ENCODE peak calls at places on chromosomes 13 and 19, in six cellular contexts. One of them, this sample, is unnamed.

GRCh38 chr13:67374391-67374790 is 144.3 kb upstream of the PCDH9 start:
- DNase-seq in naive thymus-derived CD4-positive, alpha-beta T cell: no peak
- DNase-seq in effector memory CD4-positive, alpha-beta T cell: no peak
- DNase-seq in CD8-positive, alpha-beta T cell: no peak
- DNase-seq in brain microvascular endothelial cell: no peak
- DNase-seq in stomach: no peak
- DNase-seq in this sample: no peak

GRCh38 chr13:42333613-42334328 is 61.8 kb downstream of the AKAP11 start:
- DNase-seq in effector memory CD4-positive, alpha-beta T cell: no peak
- DNase-seq in CD8-positive, alpha-beta T cell: no peak
- DNase-seq in naive thymus-derived CD4-positive, alpha-beta T cell: peak; percentile 37
- DNase-seq in stomach: no peak
- DNase-seq in brain microvascular endothelial cell: peak; percentile 29
- DNase-seq in this sample: no peak

GRCh38 chr13:113855931-113856715 is 7.8 kb downstream of the GAS6 start:
- DNase-seq in brain microvascular endothelial cell: no peak
- DNase-seq in stomach: no peak
- DNase-seq in effector memory CD4-positive, alpha-beta T cell: no peak
- DNase-seq in naive thymus-derived CD4-positive, alpha-beta T cell: no peak
- DNase-seq in CD8-positive, alpha-beta T cell: no peak
- DNase-seq in this sample: no peak

GRCh38 chr19:8363803-8364771 is at the start of gene ANGPTL4:
- DNase-seq in effector memory CD4-positive, alpha-beta T cell: no peak
- DNase-seq in CD8-positive, alpha-beta T cell: no peak
- DNase-seq in stomach: peak; percentile 82
- DNase-seq in naive thymus-derived CD4-positive, alpha-beta T cell: peak; percentile 33
- DNase-seq in brain microvascular endothelial cell: peak; percentile 74
- DNase-seq in this sample: peak; percentile 87

GRCh38 chr19:15115080-15115479 is 7.9 kb downstream of the SYDE1 start:
- DNase-seq in stomach: peak; percentile 43
- DNase-seq in effector memory CD4-positive, alpha-beta T cell: no peak
- DNase-seq in naive thymus-derived CD4-positive, alpha-beta T cell: no peak
- DNase-seq in CD8-positive, alpha-beta T cell: no peak
- DNase-seq in brain microvascular endothelial cell: peak; percentile 35
- DNase-seq in this sample: peak; percentile 90

GRCh38 chr13:109859898-109860297 is 73.5 kb upstream of the IRS2 start:
- DNase-seq in brain microvascular endothelial cell: no peak
- DNase-seq in CD8-positive, alpha-beta T cell: no peak
- DNase-seq in naive thymus-derived CD4-positive, alpha-beta T cell: no peak
- DNase-seq in stomach: no peak
- DNase-seq in effector memory CD4-positive, alpha-beta T cell: no peak
- DNase-seq in this sample: no peak

GRCh38 chr19:17686592-17687042 is 1.5 kb downstream of the UNC13A start:
- DNase-seq in naive thymus-derived CD4-positive, alpha-beta T cell: no peak
- DNase-seq in CD8-positive, alpha-beta T cell: no peak
- DNase-seq in brain microvascular endothelial cell: peak; percentile 42
- DNase-seq in effector memory CD4-positive, alpha-beta T cell: no peak
- DNase-seq in stomach: no peak
- DNase-seq in this sample: peak; percentile 56

GRCh38 chr13:87923713-87924112 is 252.5 kb downstream of the SLITRK5 start:
- DNase-seq in stomach: no peak
- DNase-seq in naive thymus-derived CD4-positive, alpha-beta T cell: no peak
- DNase-seq in effector memory CD4-positive, alpha-beta T cell: no peak
- DNase-seq in CD8-positive, alpha-beta T cell: no peak
- DNase-seq in brain microvascular endothelial cell: no peak
- DNase-seq in this sample: no peak

GRCh38 chr13:58946274-58946673 is 1217.5 kb downstream of the DIAPH3 start:
- DNase-seq in CD8-positive, alpha-beta T cell: no peak
- DNase-seq in effector memory CD4-positive, alpha-beta T cell: no peak
- DNase-seq in stomach: no peak
- DNase-seq in naive thymus-derived CD4-positive, alpha-beta T cell: no peak
- DNase-seq in brain microvascular endothelial cell: no peak
- DNase-seq in this sample: no peak

GRCh38 chr13:105395041-105395440 is 1140.4 kb downstream of the EFNB2 start:
- DNase-seq in CD8-positive, alpha-beta T cell: no peak
- DNase-seq in effector memory CD4-positive, alpha-beta T cell: no peak
- DNase-seq in naive thymus-derived CD4-positive, alpha-beta T cell: no peak
- DNase-seq in stomach: no peak
- DNase-seq in brain microvascular endothelial cell: peak; percentile 11
- DNase-seq in this sample: no peak

GRCh38 chr19:38433268-38433733 is at the start of gene RYR1:
- DNase-seq in brain microvascular endothelial cell: peak; percentile 5
- DNase-seq in naive thymus-derived CD4-positive, alpha-beta T cell: no peak
- DNase-seq in effector memory CD4-positive, alpha-beta T cell: no peak
- DNase-seq in stomach: peak; percentile 48
- DNase-seq in CD8-positive, alpha-beta T cell: peak; percentile 11
- DNase-seq in this sample: peak; percentile 86

GRCh38 chr13:112968910-112969691 is at the start of gene MCF2L:
- DNase-seq in effector memory CD4-positive, alpha-beta T cell: peak; percentile 57
- DNase-seq in naive thymus-derived CD4-positive, alpha-beta T cell: peak; percentile 78
- DNase-seq in brain microvascular endothelial cell: no peak
- DNase-seq in stomach: peak; percentile 56
- DNase-seq in CD8-positive, alpha-beta T cell: peak; percentile 53
- DNase-seq in this sample: peak; percentile 75

GRCh38 chr13:107900775-107901174 is 314.6 kb downstream of the LIG4 start:
- DNase-seq in brain microvascular endothelial cell: peak; percentile 18
- DNase-seq in naive thymus-derived CD4-positive, alpha-beta T cell: no peak
- DNase-seq in stomach: no peak
- DNase-seq in CD8-positive, alpha-beta T cell: no peak
- DNase-seq in effector memory CD4-positive, alpha-beta T cell: no peak
- DNase-seq in this sample: no peak

GRCh38 chr19:48493718-48494515 is 17.7 kb downstream of the LMTK3 start:
- DNase-seq in stomach: no peak
- DNase-seq in CD8-positive, alpha-beta T cell: no peak
- DNase-seq in effector memory CD4-positive, alpha-beta T cell: no peak
- DNase-seq in naive thymus-derived CD4-positive, alpha-beta T cell: no peak
- DNase-seq in brain microvascular endothelial cell: no peak
- DNase-seq in this sample: no peak

GRCh38 chr19:55287361-55288079 is 3.7 kb downstream of the BRSK1 start:
- DNase-seq in effector memory CD4-positive, alpha-beta T cell: no peak
- DNase-seq in naive thymus-derived CD4-positive, alpha-beta T cell: no peak
- DNase-seq in brain microvascular endothelial cell: no peak
- DNase-seq in CD8-positive, alpha-beta T cell: no peak
- DNase-seq in stomach: no peak
- DNase-seq in this sample: no peak

GRCh38 chr13:45472171-45472705 is 7.5 kb downstream of the COG3 start:
- DNase-seq in naive thymus-derived CD4-positive, alpha-beta T cell: no peak
- DNase-seq in brain microvascular endothelial cell: no peak
- DNase-seq in effector memory CD4-positive, alpha-beta T cell: no peak
- DNase-seq in stomach: no peak
- DNase-seq in CD8-positive, alpha-beta T cell: no peak
- DNase-seq in this sample: no peak

GRCh38 chr19:7888145-7888825 is at the start of gene LRRC8E:
- DNase-seq in brain microvascular endothelial cell: peak; percentile 64
- DNase-seq in CD8-positive, alpha-beta T cell: no peak
- DNase-seq in stomach: peak; percentile 79
- DNase-seq in effector memory CD4-positive, alpha-beta T cell: no peak
- DNase-seq in naive thymus-derived CD4-positive, alpha-beta T cell: no peak
- DNase-seq in this sample: no peak

GRCh38 chr13:41145136-41145908 is 12.7 kb upstream of the KBTBD6 start:
- DNase-seq in naive thymus-derived CD4-positive, alpha-beta T cell: no peak
- DNase-seq in stomach: no peak
- DNase-seq in brain microvascular endothelial cell: no peak
- DNase-seq in CD8-positive, alpha-beta T cell: no peak
- DNase-seq in effector memory CD4-positive, alpha-beta T cell: no peak
- DNase-seq in this sample: no peak

GRCh38 chr13:92317066-92317465 is 909.5 kb upstream of the GPC6 start:
- DNase-seq in CD8-positive, alpha-beta T cell: no peak
- DNase-seq in stomach: no peak
- DNase-seq in naive thymus-derived CD4-positive, alpha-beta T cell: no peak
- DNase-seq in effector memory CD4-positive, alpha-beta T cell: no peak
- DNase-seq in brain microvascular endothelial cell: peak; percentile 82
- DNase-seq in this sample: no peak

GRCh38 chr19:13860679-13861391 is 16.1 kb upstream of the NANOS3 start:
- DNase-seq in effector memory CD4-positive, alpha-beta T cell: no peak
- DNase-seq in CD8-positive, alpha-beta T cell: no peak
- DNase-seq in naive thymus-derived CD4-positive, alpha-beta T cell: no peak
- DNase-seq in brain microvascular endothelial cell: no peak
- DNase-seq in stomach: no peak
- DNase-seq in this sample: no peak

GRCh38 chr13:112137144-112137543 is 70.2 kb downstream of the SOX1 start:
- DNase-seq in naive thymus-derived CD4-positive, alpha-beta T cell: no peak
- DNase-seq in CD8-positive, alpha-beta T cell: no peak
- DNase-seq in brain microvascular endothelial cell: no peak
- DNase-seq in effector memory CD4-positive, alpha-beta T cell: no peak
- DNase-seq in stomach: peak; percentile 8
- DNase-seq in this sample: no peak

GRCh38 chr13:21730186-21730880 is 59.5 kb downstream of the FGF9 start:
- DNase-seq in brain microvascular endothelial cell: no peak
- DNase-seq in naive thymus-derived CD4-positive, alpha-beta T cell: no peak
- DNase-seq in stomach: no peak
- DNase-seq in effector memory CD4-positive, alpha-beta T cell: no peak
- DNase-seq in CD8-positive, alpha-beta T cell: no peak
- DNase-seq in this sample: no peak

DNA sequence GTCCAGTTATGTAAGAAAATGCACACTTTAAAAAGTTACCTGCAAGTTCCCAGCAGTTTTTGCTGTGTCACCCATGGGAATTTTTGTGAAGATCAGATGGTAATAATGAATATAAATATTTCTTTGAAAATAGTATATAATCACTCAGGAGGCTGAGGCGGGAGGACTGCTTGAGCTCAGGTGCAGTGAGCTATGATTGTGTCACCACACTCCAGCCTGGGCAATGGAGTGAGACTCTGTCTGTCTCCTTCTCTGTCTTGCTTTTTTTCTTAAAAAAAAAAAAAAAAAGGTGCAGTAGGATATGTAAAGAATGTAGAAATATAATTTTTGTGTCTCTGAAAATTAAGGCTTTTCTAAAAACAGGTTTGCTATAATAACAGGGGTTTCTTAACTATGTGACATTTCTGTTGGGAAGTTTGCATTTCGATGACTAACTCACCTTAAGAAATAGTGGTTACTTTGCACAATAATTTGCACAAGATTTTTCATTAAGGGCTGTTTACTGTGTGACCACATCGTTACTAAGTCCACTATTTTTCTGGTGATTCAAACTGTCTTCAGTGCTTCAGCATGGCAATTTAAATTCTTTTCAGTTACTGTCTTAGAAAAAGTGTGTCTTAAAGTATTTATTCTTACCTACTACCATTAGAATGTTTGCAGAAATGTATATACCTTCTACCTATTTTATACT is 37.3 kb downstream of the DNAJC3 start:
- DNase-seq in brain microvascular endothelial cell: peak; percentile 12
- DNase-seq in naive thymus-derived CD4-positive, alpha-beta T cell: no peak
- DNase-seq in stomach: no peak
- DNase-seq in effector memory CD4-positive, alpha-beta T cell: no peak
- DNase-seq in CD8-positive, alpha-beta T cell: no peak
- DNase-seq in this sample: no peak
- H3K4me3 ChIP-seq in brain microvascular endothelial cell: no peak overlapping the region
- H3K4me3 ChIP-seq in naive thymus-derived CD4-positive, alpha-beta T cell: no peak overlapping the region
- H3K4me3 ChIP-seq in stomach: no peak overlapping the region
- H3K4me3 ChIP-seq in effector memory CD4-positive, alpha-beta T cell: no peak overlapping the region
- H3K4me3 ChIP-seq in CD8-positive, alpha-beta T cell: no peak overlapping the region
- H3K4me3 ChIP-seq in this sample: no peak overlapping the region

GRCh38 chr13:37526710-37527446 is 71.7 kb downstream of the POSTN start:
- DNase-seq in CD8-positive, alpha-beta T cell: no peak
- DNase-seq in brain microvascular endothelial cell: peak; percentile 49
- DNase-seq in naive thymus-derived CD4-positive, alpha-beta T cell: no peak
- DNase-seq in stomach: no peak
- DNase-seq in effector memory CD4-positive, alpha-beta T cell: no peak
- DNase-seq in this sample: no peak
- H3K27ac ChIP-seq in CD8-positive, alpha-beta T cell: no peak overlapping the region
- H3K27ac ChIP-seq in brain microvascular endothelial cell: no peak overlapping the region
- H3K27ac ChIP-seq in naive thymus-derived CD4-positive, alpha-beta T cell: no peak overlapping the region
- H3K27ac ChIP-seq in stomach: no peak overlapping the region
- H3K27ac ChIP-seq in effector memory CD4-positive, alpha-beta T cell: no peak overlapping the region
- H3K27ac ChIP-seq in this sample: no peak overlapping the region

DNA sequence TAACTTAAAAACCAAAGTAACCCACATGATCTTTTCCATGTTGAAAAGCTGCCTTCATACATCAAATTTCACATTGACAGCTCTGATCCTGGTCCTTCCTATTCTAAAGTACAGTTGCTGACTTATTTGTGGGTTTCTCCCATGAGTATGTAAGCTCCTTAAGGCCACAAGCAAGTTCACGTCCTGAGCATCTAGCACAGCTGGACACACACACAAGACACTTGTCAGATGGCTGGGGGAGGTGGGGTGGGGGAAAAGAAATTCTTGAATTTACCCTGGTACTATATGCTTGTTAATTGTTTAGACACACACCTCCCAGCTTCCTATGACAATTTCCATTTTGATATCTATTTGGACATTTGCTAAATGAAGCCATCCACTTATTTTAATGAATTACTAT is 162.8 kb downstream of the ZIC5 start:
- DNase-seq in brain microvascular endothelial cell: no peak
- DNase-seq in effector memory CD4-positive, alpha-beta T cell: no peak
- DNase-seq in CD8-positive, alpha-beta T cell: no peak
- DNase-seq in stomach: no peak
- DNase-seq in naive thymus-derived CD4-positive, alpha-beta T cell: no peak
- DNase-seq in this sample: no peak
- H3K36me3 ChIP-seq in brain microvascular endothelial cell: no peaks in the 10 kb centered on the region
- H3K36me3 ChIP-seq in effector memory CD4-positive, alpha-beta T cell: no peaks in the 10 kb centered on the region
- H3K36me3 ChIP-seq in CD8-positive, alpha-beta T cell: no peaks in the 10 kb centered on the region
- H3K36me3 ChIP-seq in stomach: no peaks in the 10 kb centered on the region
- H3K36me3 ChIP-seq in naive thymus-derived CD4-positive, alpha-beta T cell: no peaks in the 10 kb centered on the region
- H3K36me3 ChIP-seq in this sample: no peaks in the 10 kb centered on the region

GRCh38 chr19:2739602-2740313 is at the start of gene SLC39A3:
- DNase-seq in CD8-positive, alpha-beta T cell: peak; percentile 98
- DNase-seq in stomach: peak; percentile 99
- DNase-seq in effector memory CD4-positive, alpha-beta T cell: peak; percentile 94
- DNase-seq in brain microvascular endothelial cell: peak; percentile 99
- DNase-seq in naive thymus-derived CD4-positive, alpha-beta T cell: peak; percentile 98
- DNase-seq in this sample: peak; percentile 98

GRCh38 chr19:2744113-2744512 is 4.3 kb upstream of the SLC39A3 start:
- DNase-seq in naive thymus-derived CD4-positive, alpha-beta T cell: no peak
- DNase-seq in effector memory CD4-positive, alpha-beta T cell: no peak
- DNase-seq in CD8-positive, alpha-beta T cell: no peak
- DNase-seq in brain microvascular endothelial cell: no peak
- DNase-seq in stomach: no peak
- DNase-seq in this sample: no peak

GRCh38 chr19:2743099-2743498 is 3.3 kb upstream of the SLC39A3 start:
- DNase-seq in effector memory CD4-positive, alpha-beta T cell: no peak
- DNase-seq in stomach: no peak
- DNase-seq in CD8-positive, alpha-beta T cell: no peak
- DNase-seq in naive thymus-derived CD4-positive, alpha-beta T cell: no peak
- DNase-seq in brain microvascular endothelial cell: no peak
- DNase-seq in this sample: no peak

GRCh38 chr19:2736550-2737190 is 3.1 kb downstream of the SLC39A3 start:
- DNase-seq in CD8-positive, alpha-beta T cell: no peak
- DNase-seq in naive thymus-derived CD4-positive, alpha-beta T cell: no peak
- DNase-seq in effector memory CD4-positive, alpha-beta T cell: no peak
- DNase-seq in stomach: no peak
- DNase-seq in brain microvascular endothelial cell: no peak
- DNase-seq in this sample: no peak

DNA sequence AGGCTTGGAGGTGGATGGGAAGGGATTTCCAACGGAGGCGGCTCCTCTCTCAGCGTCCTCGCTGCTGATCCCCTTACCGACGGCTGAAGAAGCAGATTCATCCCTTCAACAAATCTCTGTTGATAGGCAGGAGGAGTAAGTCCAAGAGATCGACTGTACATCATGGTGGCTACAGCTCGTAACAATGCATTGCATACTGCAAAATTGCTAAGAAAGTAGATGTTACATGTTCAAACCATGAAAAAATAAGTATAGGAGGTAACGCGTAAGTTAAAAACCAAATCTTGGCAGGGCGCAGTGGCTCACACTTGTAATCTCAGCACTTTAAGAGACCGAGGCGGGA is 468 bp upstream of the SLC39A3 start:
- DNase-seq in effector memory CD4-positive, alpha-beta T cell: no peak
- DNase-seq in stomach: no peak
- DNase-seq in CD8-positive, alpha-beta T cell: no peak
- DNase-seq in brain microvascular endothelial cell: no peak
- DNase-seq in naive thymus-derived CD4-positive, alpha-beta T cell: no peak
- DNase-seq in this sample: no peak
- H3K4me3 ChIP-seq in effector memory CD4-positive, alpha-beta T cell: no peak overlapping the region
- H3K4me3 ChIP-seq in stomach: peak overlapping the region; percentile 94
- H3K4me3 ChIP-seq in CD8-positive, alpha-beta T cell: no peak overlapping the region
- H3K4me3 ChIP-seq in brain microvascular endothelial cell: no peak overlapping the region
- H3K4me3 ChIP-seq in naive thymus-derived CD4-positive, alpha-beta T cell: peak overlapping the region; percentile 72
- H3K4me3 ChIP-seq in this sample: no peak overlapping the region